ENCODE peak calls at places on chromosomes 4 and X, in five cellular contexts. A is A549, V is adrenal gland, U is suprapubic skin, H is stomach. D is an unnamed sample.

GRCh38 chr4:1927675-1928074 is 56.5 kb downstream of the NSD2 start:
- DNase-seq in A (no peak), H (no peak), V (no peak), U (no peak), D (no peak)

GRCh38 chrX:130874751-130875150 is 28.3 kb downstream of the ENOX2 start:
- DNase-seq in A (no peak), U (no peak), V (no peak), H (no peak), D (no peak)

GRCh38 chr4:151324449-151325319 is 721 bp downstream of the SH3D19 start:
- DNase-seq in A (peak), U (peak), H (peak), V (peak), D (peak)

GRCh38 chr4:56907489-56908205 is at the start of gene REST:
- DNase-seq in U (peak), A (peak), V (peak), H (peak), D (peak)

GRCh38 chr4:74311696-74312313 is 3.5 kb downstream of the EPGN start:
- DNase-seq in H (no peak), U (no peak), A (peak), V (peak), D (no peak)

GRCh38 chr4:98749206-98749605 is 90.8 kb upstream of the TSPAN5 start:
- DNase-seq in H (no peak), A (no peak), U (no peak), V (no peak), D (no peak)

GRCh38 chr4:17309567-17310268 is 202.2 kb downstream of the QDPR start:
- DNase-seq in A (no peak), V (no peak), H (no peak), U (no peak), D (no peak)

GRCh38 chrX:135309430-135309923 is at the start of gene ETDC:
- DNase-seq in U (no peak), A (no peak), H (no peak), V (peak), D (no peak)

GRCh38 chr4:107036602-107037151 is 564 bp upstream of the DKK2 start:
- DNase-seq in A (no peak), U (peak), H (no peak), V (no peak), D (no peak)

GRCh38 chrX:10166731-10167149 is 10.0 kb downstream of the CLCN4 start:
- DNase-seq in V (peak), U (no peak), A (no peak), H (peak), D (no peak)

GRCh38 chrX:153845195-153845594 is 14.9 kb upstream of the PDZD4 start:
- DNase-seq in U (no peak), H (no peak), V (no peak), A (no peak), D (no peak)

GRCh38 chrX:137573356-137574101 is 7.6 kb downstream of the ZIC3 start:
- DNase-seq in U (no peak), A (no peak), V (no peak), H (no peak), D (no peak)

GRCh38 chrX:10783451-10783995 is 163.1 kb upstream of the MID1 start:
- DNase-seq in H (no peak), V (no peak), A (no peak), U (no peak), D (no peak)

GRCh38 chrX:44828008-44828605 is 15.7 kb upstream of the DUSP21 start:
- DNase-seq in V (peak), H (no peak), U (no peak), A (peak), D (peak)

GRCh38 chrX:43068639-43069038 is 290.7 kb upstream of the PPP1R2C start:
- DNase-seq in U (no peak), A (no peak), V (no peak), H (no peak), D (no peak)

GRCh38 chr4:152344001-152344400 is 191.9 kb downstream of the FBXW7 start:
- DNase-seq in V (no peak), A (no peak), H (no peak), U (no peak), D (no peak)

GRCh38 chr4:77615153-77615552 is 9.5 kb downstream of the CXCL13 start:
- DNase-seq in U (no peak), H (no peak), V (no peak), A (no peak), D (no peak)

GRCh38 chr4:176927117-176927516 is 134.4 kb upstream of the VEGFC start:
- DNase-seq in U (no peak), H (no peak), V (no peak), A (no peak), D (no peak)

GRCh38 chrX:46298821-46299220 is 246.4 kb downstream of the ZNF674 start:
- DNase-seq in H (no peak), V (no peak), A (no peak), U (no peak), D (no peak)

GRCh38 chr4:159248383-159249178 is 145.7 kb downstream of the RAPGEF2 start:
- DNase-seq in A (peak), U (no peak), V (no peak), H (no peak), D (no peak)

GRCh38 chrX:39599339-39599738 is 498.4 kb downstream of the BCOR start:
- DNase-seq in V (no peak), H (no peak), U (no peak), A (no peak), D (no peak)

GRCh38 chrX:104254442-104255115 is at the start of gene ESX1:
- DNase-seq in U (no peak), V (no peak), A (peak), H (no peak), D (no peak)

GRCh38 chr4:74486905-74487304 is 42.0 kb downstream of the AREG start:
- DNase-seq in U (no peak), V (no peak), A (no peak), H (no peak), D (no peak)

DNA sequence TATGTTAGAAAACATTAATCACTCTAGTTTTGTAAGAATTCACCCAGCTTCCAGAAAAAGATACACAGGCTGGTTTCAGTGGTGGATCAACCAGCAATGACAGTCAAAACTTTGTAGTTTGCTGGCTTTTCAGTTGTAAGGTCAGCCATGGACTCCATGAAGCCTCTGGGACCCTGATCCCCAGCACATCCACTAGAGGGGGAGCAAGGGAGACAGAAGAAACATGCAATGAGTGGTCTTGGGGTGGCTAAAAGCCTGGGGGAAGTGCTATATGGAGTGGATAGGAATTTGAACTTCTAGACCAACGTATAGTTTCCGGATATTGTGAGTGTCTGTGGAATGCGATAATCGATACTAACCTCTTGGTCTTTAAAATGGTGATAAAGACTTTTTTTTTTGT is 72.7 kb downstream of the AFF2 start:
- DNase-seq in A (no peak), U (no peak), H (no peak), V (no peak), D (no peak)
- TF ChIP-seq POLR2A in A (no peak), U (no peak), H (no peak), V (no peak), D (no peak)

DNA sequence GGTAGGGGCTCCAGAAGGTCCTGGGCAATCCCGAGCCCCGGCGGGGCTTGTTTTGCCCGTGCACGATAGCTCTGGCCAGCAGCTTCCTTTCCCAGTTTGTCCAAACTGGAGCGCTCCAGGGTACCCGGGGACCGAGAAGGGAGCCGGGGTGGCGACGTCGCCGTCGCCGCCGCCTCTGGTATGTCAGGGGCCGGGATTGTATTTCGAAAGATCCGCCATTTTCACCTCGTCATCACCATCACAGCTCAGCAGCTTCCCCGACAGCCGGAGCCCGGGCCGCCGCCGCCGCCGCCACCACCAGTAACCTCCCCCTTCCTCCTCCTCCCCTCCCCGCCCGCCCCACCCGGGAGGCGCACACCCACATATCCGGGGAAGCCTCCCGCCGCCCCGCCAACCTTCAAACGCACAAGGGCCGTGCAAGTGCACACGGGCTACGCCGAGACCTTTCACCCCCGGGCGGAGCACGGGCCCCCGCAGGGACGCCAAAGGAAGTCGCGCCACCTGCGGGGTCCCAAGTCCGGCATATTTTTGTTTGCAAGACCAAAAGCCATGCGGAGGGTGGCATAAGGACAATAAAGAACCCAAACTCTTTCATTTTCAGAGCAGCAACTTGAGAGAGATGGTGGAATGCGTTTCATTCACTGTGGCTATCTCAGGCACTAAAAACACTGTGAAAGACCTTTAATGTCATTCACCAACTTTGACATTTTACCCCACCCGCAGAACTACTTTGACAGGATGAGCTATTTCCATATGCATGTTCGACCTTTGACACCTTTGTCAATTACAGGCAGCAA is at the start of gene LIN54:
- DNase-seq in U (peak), V (peak), H (peak), A (peak), D (peak)
- TF ChIP-seq POLR2A in U (no peak), V (peak), H (no peak), A (no peak), D (peak)

GRCh38 chrX:101051549-101052302 is at the start of gene TRMT2B:
- DNase-seq in A (peak), U (peak), V (peak), H (peak), D (peak)
- TF ChIP-seq POLR2A in A (peak), U (no peak), V (peak), H (no peak), D (no peak)

DNA sequence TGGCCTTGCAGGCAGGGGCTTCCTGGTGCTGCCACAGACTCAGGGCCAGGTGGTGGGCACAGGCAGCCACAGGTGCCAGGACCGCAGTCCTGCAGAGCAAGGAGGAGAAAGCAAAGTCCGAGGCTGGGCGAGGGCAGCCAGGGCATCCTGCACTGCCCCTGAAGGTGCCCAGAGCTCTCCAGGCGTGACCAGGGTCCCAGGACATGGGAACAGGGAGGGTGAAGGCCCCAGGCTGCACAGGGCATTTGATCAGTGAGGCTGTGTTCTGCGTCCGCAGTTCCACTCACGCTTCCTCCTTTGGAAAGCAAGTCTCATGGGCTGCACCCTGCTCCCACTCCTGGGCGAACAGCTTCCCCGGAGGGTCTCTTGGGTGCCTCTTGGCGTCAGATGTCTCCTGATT is 3.0 kb downstream of the SH3TC1 start:
- DNase-seq in V (no peak), A (no peak), H (no peak), U (no peak), D (no peak)
- TF ChIP-seq POLR2A in V (no peak), A (no peak), H (no peak), U (no peak), D (no peak)

GRCh38 chr4:118947095-118947494 is 58.4 kb downstream of the SYNPO2 start:
- DNase-seq in H (no peak), V (no peak), A (no peak), U (no peak), D (no peak)

GRCh38 chr4:118941149-118941548 is 52.5 kb downstream of the SYNPO2 start:
- DNase-seq in V (peak), A (no peak), U (no peak), H (no peak), D (no peak)

GRCh38 chr4:118942465-118942864 is 53.8 kb downstream of the SYNPO2 start:
- DNase-seq in H (no peak), A (no peak), U (no peak), V (no peak), D (no peak)

GRCh38 chr4:118939169-118939779 is 50.6 kb downstream of the SYNPO2 start:
- DNase-seq in A (no peak), V (no peak), H (no peak), U (no peak), D (no peak)

GRCh38 chr4:118941799-118942198 is 53.1 kb downstream of the SYNPO2 start:
- DNase-seq in A (no peak), V (no peak), U (no peak), H (no peak), D (no peak)
- TF ChIP-seq POLR2A in A (no peak), V (no peak), U (no peak), H (no peak), D (no peak)

DNA sequence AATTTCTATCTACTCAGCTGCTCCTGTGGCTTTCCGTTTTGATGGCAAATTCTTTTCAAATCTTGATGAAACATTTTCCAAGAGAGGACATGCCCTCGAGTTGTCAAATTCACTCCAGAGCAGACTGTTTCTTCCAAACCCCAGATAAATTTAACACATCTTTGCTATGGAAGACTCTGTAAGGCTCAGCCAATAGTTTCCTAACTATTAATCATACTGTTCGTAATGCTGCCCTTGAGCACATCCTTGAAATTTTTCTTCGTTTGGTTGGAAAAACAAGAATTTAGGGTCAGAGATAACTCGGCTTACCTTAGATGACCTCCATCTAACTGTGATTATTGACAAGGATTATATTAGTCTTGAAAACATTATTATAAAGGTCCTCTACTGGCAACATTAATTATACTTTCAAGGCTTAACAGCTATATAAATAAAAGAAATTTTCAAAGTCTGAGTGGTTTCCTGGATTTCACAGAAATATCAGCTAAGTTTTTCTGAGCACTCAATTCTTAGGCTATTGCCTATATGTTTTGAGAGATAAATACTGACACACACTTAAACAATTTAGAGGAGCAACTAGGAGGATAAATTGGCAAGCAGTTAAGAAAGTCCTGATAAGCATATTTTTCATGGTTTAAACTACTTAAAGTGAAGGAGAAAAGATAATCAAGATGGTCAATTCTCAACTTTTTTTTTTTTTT is 2.5 kb upstream of the MGARP start:
- DNase-seq in U (no peak), V (no peak), H (no peak), A (no peak), D (no peak)
- TF ChIP-seq POLR2A in U (no peak), V (no peak), H (no peak), A (no peak), D (no peak)

D was measured in H54.